ENCODE peak calls at places on chromosome 17, in four cellular contexts. A is WTC11, N is K562, K is HepG2. S is an unnamed sample.

GRCh38 chr17:19987897-19988296 is 10.3 kb upstream of the AKAP10 start:
- DNase-seq in A (no peak), N (peak; percentile 38), K (no peak), S (no peak)

GRCh38 chr17:69907081-69907847 is 167.8 kb upstream of the KCNJ16 start:
- DNase-seq in A (no peak), N (no peak), K (no peak), S (no peak)

GRCh38 chr17:44906010-44906646 is 6.9 kb upstream of the EFTUD2 start:
- DNase-seq in A (no peak), N (no peak), K (no peak), S (no peak)

GRCh38 chr17:38599398-38599856 is 6.3 kb downstream of the SRCIN1 start:
- DNase-seq in A (no peak), N (no peak), K (no peak), S (no peak)

GRCh38 chr17:66949501-66949900 is 15.0 kb upstream of the CACNG4 start:
- DNase-seq in A (no peak), N (no peak), K (no peak), S (no peak)

GRCh38 chr17:28033972-28034714 is 8.3 kb upstream of the NLK start:
- DNase-seq in A (no peak), N (peak; percentile 39), K (no peak), S (no peak)

GRCh38 chr17:71666047-71666446 is 454.8 kb upstream of the SOX9 start:
- DNase-seq in A (no peak), N (no peak), K (no peak), S (no peak)

GRCh38 chr17:4605826-4606225 is 21.5 kb downstream of the SMTNL2 start:
- DNase-seq in A (no peak), N (no peak), K (no peak), S (no peak)

GRCh38 chr17:59361916-59362810 is 30.7 kb downstream of the YPEL2 start:
- DNase-seq in A (no peak), N (no peak), K (no peak), S (peak; percentile 86)

GRCh38 chr17:83064021-83064731 is 15.2 kb upstream of the METRNL start:
- DNase-seq in A (no peak), N (no peak), K (no peak), S (no peak)

GRCh38 chr17:79831367-79832210 is 7.7 kb downstream of the CBX4 start:
- DNase-seq in A (peak; percentile 49), N (peak; percentile 76), K (peak; percentile 73), S (no peak)

GRCh38 chr17:38871247-38871991 is 1.6 kb downstream of the LASP1 start:
- DNase-seq in A (no peak), N (peak; percentile 73), K (peak; percentile 98), S (peak; percentile 45)

GRCh38 chr17:2399572-2400473 is 1.0 kb downstream of the MNT start:
- DNase-seq in A (peak; percentile 96), N (peak; percentile 67), K (peak; percentile 91), S (peak; percentile 60)

GRCh38 chr17:81295678-81296381 is 723 bp upstream of the SLC38A10 start:
- DNase-seq in A (peak; percentile 57), N (no peak), K (peak; percentile 53), S (no peak)

GRCh38 chr17:7961436-7961835 is 29.4 kb downstream of the CNTROB start:
- DNase-seq in A (no peak), N (no peak), K (no peak), S (no peak)

GRCh38 chr17:7955414-7956042 is 23.5 kb downstream of the CNTROB start:
- DNase-seq in A (no peak), N (no peak), K (no peak), S (no peak)

GRCh38 chr17:7956208-7956965 is 24.4 kb downstream of the CNTROB start:
- DNase-seq in A (no peak), N (no peak), K (no peak), S (no peak)

DNA sequence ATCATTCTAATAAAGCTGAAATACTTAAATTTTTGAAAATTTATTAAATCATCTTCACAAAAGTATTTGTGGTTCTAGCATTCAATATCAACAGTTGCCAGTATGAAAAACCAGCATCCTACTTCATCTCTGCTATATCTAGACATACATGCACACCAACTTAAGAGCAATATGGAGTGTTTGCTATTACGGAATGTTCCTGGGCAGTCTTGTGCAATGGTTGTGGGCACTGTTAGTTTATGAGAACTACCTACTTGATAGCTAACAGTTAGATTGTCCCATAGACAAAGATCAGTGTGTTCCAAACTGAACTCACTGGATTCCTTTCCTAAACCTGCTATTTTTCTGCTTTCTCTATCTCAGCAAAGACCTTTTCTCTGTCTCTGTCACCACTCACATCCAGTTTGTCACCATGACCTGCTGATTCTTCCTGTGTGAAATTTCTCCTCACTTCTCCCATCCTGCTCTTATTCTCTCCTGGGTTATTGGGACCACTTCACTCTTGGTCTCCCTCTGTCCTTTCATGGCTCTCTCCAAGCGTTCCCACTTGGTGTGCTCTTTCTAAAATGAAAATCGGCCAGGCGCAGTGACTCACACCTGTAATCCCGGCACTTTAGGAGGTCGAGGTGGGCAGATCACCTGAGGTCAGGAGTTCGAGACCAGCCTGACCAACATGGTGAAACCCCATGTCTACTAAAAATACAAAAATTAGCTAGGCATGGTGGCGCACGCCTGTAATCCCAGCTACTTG is 27.7 kb downstream of the CNTROB start:
- DNase-seq in A (no peak), N (no peak), K (peak; percentile 8), S (no peak)
- TF ChIP-seq NR2C2 in A (no peak), N (no peak), K (no peak), S (no peak)

GRCh38 chr17:77602062-77602746 is 356.3 kb upstream of the TNRC6C start:
- DNase-seq in A (no peak), N (no peak), K (no peak), S (no peak)
- TF ChIP-seq TCF7 in A (no peak), N (no peak), K (no peak), S (no peak)

GRCh38 chr17:40963838-40964237 is 2.9 kb downstream of the KRT39 start:
- DNase-seq in A (no peak), N (peak; percentile 39), K (no peak), S (no peak)
- TF ChIP-seq CREM in A (no peak), N (no peak), K (no peak), S (no peak)

DNA sequence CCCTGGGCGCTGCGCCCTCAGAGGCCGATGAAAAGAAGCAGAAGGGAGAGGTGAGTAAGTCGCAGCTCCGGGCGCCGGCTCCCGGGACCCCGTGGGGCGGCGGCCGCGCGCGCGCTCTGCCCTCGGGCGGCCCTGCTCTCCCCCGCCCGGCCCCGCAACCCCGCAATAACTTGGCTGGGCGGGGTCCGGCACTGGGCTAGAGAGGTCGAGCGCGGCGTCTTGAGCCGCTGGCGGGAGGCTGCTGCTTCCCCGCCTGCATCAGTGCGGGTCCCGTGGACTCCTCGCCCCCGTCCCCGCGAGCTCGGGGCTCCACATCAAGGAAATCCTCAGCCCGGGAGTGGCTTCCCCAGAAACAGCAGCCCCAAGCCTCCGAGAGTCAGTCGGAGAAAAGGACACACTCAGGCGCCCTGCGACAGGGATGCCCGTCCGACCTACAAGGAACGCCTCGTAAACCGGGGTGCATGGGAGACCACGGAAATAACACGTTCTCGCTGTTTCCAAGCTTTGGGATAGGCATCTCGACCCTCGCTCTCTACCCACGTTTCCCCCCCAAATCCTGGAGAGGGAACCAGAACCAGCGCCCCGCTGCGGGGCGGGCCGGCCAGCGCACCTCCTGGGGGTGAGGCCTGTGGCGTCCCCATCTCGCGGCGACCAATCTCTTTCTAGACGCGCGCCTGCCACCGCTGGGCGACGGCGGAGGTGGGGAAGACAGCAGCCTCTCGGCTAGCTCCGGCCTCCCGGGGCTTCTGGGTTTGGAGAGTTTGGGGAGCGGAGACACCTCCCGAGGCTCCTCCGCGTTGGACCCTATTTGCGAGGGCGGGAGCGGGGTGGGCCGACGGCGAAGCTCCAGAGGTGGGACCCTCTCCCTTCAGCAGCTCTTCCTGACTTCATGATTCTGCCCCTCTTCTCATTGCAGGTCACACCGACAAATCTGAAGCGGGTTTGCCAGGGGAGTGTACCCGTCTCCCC is 809 bp upstream of the ABHD15 start:
- DNase-seq in A (peak; percentile 74), N (peak; percentile 80), K (peak; percentile 47), S (no peak)
- TF ChIP-seq NR2C2 in A (no peak), N (no peak), K (no peak), S (no peak)

DNA sequence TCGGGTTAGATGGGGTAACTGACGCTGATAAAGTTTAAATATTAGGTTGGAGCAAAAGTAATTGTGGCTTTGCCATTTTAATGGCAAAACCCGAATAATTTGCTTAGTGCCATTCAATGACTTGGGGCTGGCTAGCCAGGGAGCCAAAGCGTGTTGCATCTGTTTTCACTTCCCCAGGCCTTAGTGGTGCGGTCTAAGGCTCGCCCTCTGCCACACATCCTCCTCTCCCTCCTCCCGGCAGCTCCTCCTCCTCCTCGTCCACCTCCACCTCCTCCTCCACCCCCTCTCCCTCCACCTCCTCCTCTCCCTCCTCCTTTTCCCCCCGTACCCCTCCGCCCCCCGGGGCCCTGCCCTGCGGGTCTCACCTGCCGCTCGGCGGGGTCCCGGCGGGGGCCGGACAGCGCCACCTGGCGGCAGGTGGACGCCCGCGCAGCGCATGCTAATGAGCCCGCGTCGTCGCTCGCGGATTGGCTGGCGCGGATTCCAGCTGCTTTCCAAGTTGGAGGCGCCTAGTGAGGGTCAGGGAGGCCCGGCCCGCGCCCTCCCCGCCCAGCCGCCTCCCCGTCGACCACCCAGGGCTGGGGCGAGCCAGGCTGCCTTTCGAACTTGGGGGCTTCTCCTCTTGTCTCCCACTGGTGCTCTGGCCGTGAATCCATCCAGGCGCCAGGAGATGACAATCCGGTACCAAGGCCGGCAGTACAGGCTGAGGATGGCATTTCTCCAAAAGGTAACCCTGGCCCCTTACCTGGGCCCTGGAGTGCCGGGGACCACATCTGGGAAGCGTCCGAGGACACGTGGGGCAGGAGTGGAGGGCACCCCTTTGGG is 36.6 kb upstream of the RGS9 start:
- DNase-seq in A (peak; percentile 83), N (peak; percentile 89), K (peak; percentile 66), S (peak; percentile 77)
- TF ChIP-seq TCF7 in A (no peak), N (no peak), K (no peak), S (no peak)

GRCh38 chr17:77329741-77330531 is 189.2 kb downstream of the SEC14L1 start:
- DNase-seq in A (peak; percentile 10), N (no peak), K (no peak), S (no peak)

GRCh38 chr17:77331161-77331864 is 190.5 kb downstream of the SEC14L1 start:
- DNase-seq in A (peak; percentile 95), N (peak; percentile 83), K (peak; percentile 84), S (peak; percentile 75)

GRCh38 chr17:77328823-77329740 is 188.3 kb downstream of the SEC14L1 start:
- DNase-seq in A (peak; percentile 10), N (no peak), K (no peak), S (no peak)

GRCh38 chr17:77332034-77332971 is 191.5 kb downstream of the SEC14L1 start:
- DNase-seq in A (peak; percentile 1), N (no peak), K (no peak), S (no peak)

GRCh38 chr17:77330602-77331081 is 189.9 kb downstream of the SEC14L1 start:
- DNase-seq in A (peak; percentile 9), N (no peak), K (no peak), S (no peak)
- TF ChIP-seq CREM in A (no peak), N (no peak), K (no peak), S (no peak)

DNA sequence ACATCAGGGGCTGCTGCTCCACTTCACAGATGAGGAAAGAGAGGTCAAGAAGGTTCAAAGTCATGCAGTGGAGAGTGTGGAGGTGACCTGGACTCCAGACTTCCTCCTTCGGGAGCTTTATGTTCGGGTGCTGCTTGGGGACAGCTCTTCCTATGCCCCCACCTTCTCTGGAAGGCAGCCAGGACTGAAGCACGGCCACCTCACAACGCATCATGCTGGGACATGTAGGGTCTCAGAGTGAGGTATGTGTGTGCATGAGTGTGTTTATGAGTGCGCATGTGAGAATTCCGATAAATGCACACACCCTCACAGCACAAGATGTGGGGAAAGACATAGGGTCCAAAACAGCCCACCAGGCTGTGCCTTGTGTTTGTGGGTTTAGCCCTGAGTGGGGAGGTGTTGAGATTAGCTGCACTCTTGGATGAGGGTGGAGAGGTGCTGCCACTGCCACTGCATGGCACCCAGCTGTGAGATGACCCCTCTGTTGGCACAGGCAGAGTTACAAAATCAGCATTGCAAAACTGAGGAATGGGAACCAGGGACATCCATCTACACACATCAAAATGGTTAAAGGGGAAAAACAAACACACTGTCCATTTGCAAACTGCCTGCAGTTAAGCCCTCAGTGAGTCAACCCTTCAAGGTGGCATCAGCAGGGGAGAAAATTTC is 367.4 kb downstream of the SEC14L1 start:
- DNase-seq in A (peak; percentile 5), N (no peak), K (peak; percentile 63), S (no peak)
- TF ChIP-seq NR2C2 in A (no peak), N (no peak), K (peak; percentile 25), S (no peak)

S was measured in GM12878.